ENCODE peak calls at places on chromosomes 2 and 18, in four cellular contexts. X is activated naive CD8-positive, alpha-beta T cell treated with anti-CD3 and anti-CD28 coated beads, Interleukin-2, amount 50 U/mL, for 24 hours; V is NCI-H1092; R is PC-3. A is an unnamed sample.

GRCh38 chr2:7286120-7286519 is 368.9 kb downstream of the RNF144A start:
- DNase-seq in X (no peak), V (no peak), R (no peak), A (no peak)

GRCh38 chr2:42192010-42192373 is 22.8 kb downstream of the EML4 start:
- DNase-seq in X (no peak), V (no peak), R (no peak), A (no peak)

GRCh38 chr2:27832396-27832795 is 57.8 kb downstream of the RBKS start:
- DNase-seq in X (no peak), V (no peak), R (no peak), A (no peak)

GRCh38 chr2:35963344-35963743 is 392.2 kb upstream of the CRIM1 start:
- DNase-seq in X (no peak), V (no peak), R (no peak), A (no peak)

GRCh38 chr2:33321236-33321731 is 155.2 kb upstream of the RASGRP3 start:
- DNase-seq in X (peak), V (no peak), R (peak), A (no peak)

GRCh38 chr2:16652296-16653082 is 13.1 kb downstream of the CYRIA start:
- DNase-seq in X (no peak), V (no peak), R (no peak), A (no peak)

GRCh38 chr18:7778181-7778580 is 211.1 kb downstream of the PTPRM start:
- DNase-seq in X (no peak), V (no peak), R (peak), A (no peak)

GRCh38 chr2:239245107-239245506 is 155.7 kb downstream of the HDAC4 start:
- DNase-seq in X (no peak), V (no peak), R (no peak), A (no peak)

GRCh38 chr18:62984656-62985315 is 269.4 kb downstream of the PHLPP1 start:
- DNase-seq in X (no peak), V (no peak), R (no peak), A (no peak)

A was measured in COR-L47.